ENCODE peak calls at places on chromosomes 2 and 18, in ten cellular contexts. One of them, this sample, is unnamed.

GRCh38 chr2:178267660-178268059 is 73.3 kb downstream of the OSBPL6 start:
- DNase-seq in left cardiac atrium: no peak
- DNase-seq in NCI-H1105 treated with DMSO at 0.1 percent for 48 hours: no peak
- DNase-seq in stimulated activated CD4-positive, alpha-beta T cell treated with anti-CD3 and anti-CD28 coated beads, Interleukin-2, amount 100 ng/mL, for 24 hours: no peak
- DNase-seq in WTC11: no peak
- DNase-seq in NCI-H748 treated with DMSO at 0.1 percent for 48 hours: no peak
- DNase-seq in stimulated activated CD8-positive, alpha-beta memory T cell treated with anti-CD3 and anti-CD28 coated beads, Interleukin-4, amount 100 ng/mL, for 1 hour: no peak
- DNase-seq in activated CD8-positive, alpha-beta memory T cell treated with anti-CD3 and anti-CD28 coated beads for 24 hours: no peak
- DNase-seq in choroid plexus epithelial cell: no peak
- DNase-seq in GM23248: no peak
- DNase-seq in this sample: no peak

GRCh38 chr2:240211096-240211495 is 70.6 kb upstream of the OTOS start:
- DNase-seq in left cardiac atrium: no peak
- DNase-seq in NCI-H1105 treated with DMSO at 0.1 percent for 48 hours: no peak
- DNase-seq in stimulated activated CD4-positive, alpha-beta T cell treated with anti-CD3 and anti-CD28 coated beads, Interleukin-2, amount 100 ng/mL, for 24 hours: no peak
- DNase-seq in WTC11: no peak
- DNase-seq in NCI-H748 treated with DMSO at 0.1 percent for 48 hours: no peak
- DNase-seq in stimulated activated CD8-positive, alpha-beta memory T cell treated with anti-CD3 and anti-CD28 coated beads, Interleukin-4, amount 100 ng/mL, for 1 hour: no peak
- DNase-seq in activated CD8-positive, alpha-beta memory T cell treated with anti-CD3 and anti-CD28 coated beads for 24 hours: no peak
- DNase-seq in choroid plexus epithelial cell: no peak
- DNase-seq in GM23248: no peak
- DNase-seq in this sample: no peak

GRCh38 chr2:218381916-218382366 is at the start of gene SLC11A1:
- DNase-seq in left cardiac atrium: peak; percentile 62
- DNase-seq in NCI-H1105 treated with DMSO at 0.1 percent for 48 hours: no peak
- DNase-seq in stimulated activated CD4-positive, alpha-beta T cell treated with anti-CD3 and anti-CD28 coated beads, Interleukin-2, amount 100 ng/mL, for 24 hours: no peak
- DNase-seq in WTC11: no peak
- DNase-seq in NCI-H748 treated with DMSO at 0.1 percent for 48 hours: no peak
- DNase-seq in stimulated activated CD8-positive, alpha-beta memory T cell treated with anti-CD3 and anti-CD28 coated beads, Interleukin-4, amount 100 ng/mL, for 1 hour: no peak
- DNase-seq in activated CD8-positive, alpha-beta memory T cell treated with anti-CD3 and anti-CD28 coated beads for 24 hours: no peak
- DNase-seq in choroid plexus epithelial cell: no peak
- DNase-seq in GM23248: no peak
- DNase-seq in this sample: peak; percentile 89

GRCh38 chr2:196482119-196483065 is 157.1 kb upstream of the CCDC150 start:
- DNase-seq in left cardiac atrium: no peak
- DNase-seq in NCI-H1105 treated with DMSO at 0.1 percent for 48 hours: no peak
- DNase-seq in stimulated activated CD4-positive, alpha-beta T cell treated with anti-CD3 and anti-CD28 coated beads, Interleukin-2, amount 100 ng/mL, for 24 hours: no peak
- DNase-seq in WTC11: peak; percentile 17
- DNase-seq in NCI-H748 treated with DMSO at 0.1 percent for 48 hours: no peak
- DNase-seq in stimulated activated CD8-positive, alpha-beta memory T cell treated with anti-CD3 and anti-CD28 coated beads, Interleukin-4, amount 100 ng/mL, for 1 hour: no peak
- DNase-seq in activated CD8-positive, alpha-beta memory T cell treated with anti-CD3 and anti-CD28 coated beads for 24 hours: no peak
- DNase-seq in choroid plexus epithelial cell: peak; percentile 30
- DNase-seq in GM23248: peak; percentile 93
- DNase-seq in this sample: no peak

GRCh38 chr2:181673178-181673577 is 7.1 kb downstream of the NEUROD1 start:
- DNase-seq in left cardiac atrium: no peak
- DNase-seq in NCI-H1105 treated with DMSO at 0.1 percent for 48 hours: peak; percentile 85
- DNase-seq in stimulated activated CD4-positive, alpha-beta T cell treated with anti-CD3 and anti-CD28 coated beads, Interleukin-2, amount 100 ng/mL, for 24 hours: no peak
- DNase-seq in WTC11: no peak
- DNase-seq in NCI-H748 treated with DMSO at 0.1 percent for 48 hours: peak; percentile 83
- DNase-seq in stimulated activated CD8-positive, alpha-beta memory T cell treated with anti-CD3 and anti-CD28 coated beads, Interleukin-4, amount 100 ng/mL, for 1 hour: no peak
- DNase-seq in activated CD8-positive, alpha-beta memory T cell treated with anti-CD3 and anti-CD28 coated beads for 24 hours: no peak
- DNase-seq in choroid plexus epithelial cell: no peak
- DNase-seq in GM23248: no peak
- DNase-seq in this sample: no peak

GRCh38 chr2:202072737-202073396 is at the start of gene KIAA2012:
- DNase-seq in left cardiac atrium: no peak
- DNase-seq in NCI-H1105 treated with DMSO at 0.1 percent for 48 hours: no peak
- DNase-seq in stimulated activated CD4-positive, alpha-beta T cell treated with anti-CD3 and anti-CD28 coated beads, Interleukin-2, amount 100 ng/mL, for 24 hours: no peak
- DNase-seq in WTC11: peak; percentile 30
- DNase-seq in NCI-H748 treated with DMSO at 0.1 percent for 48 hours: peak; percentile 21
- DNase-seq in stimulated activated CD8-positive, alpha-beta memory T cell treated with anti-CD3 and anti-CD28 coated beads, Interleukin-4, amount 100 ng/mL, for 1 hour: no peak
- DNase-seq in activated CD8-positive, alpha-beta memory T cell treated with anti-CD3 and anti-CD28 coated beads for 24 hours: no peak
- DNase-seq in choroid plexus epithelial cell: no peak
- DNase-seq in GM23248: no peak
- DNase-seq in this sample: no peak

GRCh38 chr2:126669772-126670171 is 13.8 kb downstream of the GYPC start:
- DNase-seq in left cardiac atrium: no peak
- DNase-seq in NCI-H1105 treated with DMSO at 0.1 percent for 48 hours: no peak
- DNase-seq in stimulated activated CD4-positive, alpha-beta T cell treated with anti-CD3 and anti-CD28 coated beads, Interleukin-2, amount 100 ng/mL, for 24 hours: no peak
- DNase-seq in WTC11: no peak
- DNase-seq in NCI-H748 treated with DMSO at 0.1 percent for 48 hours: no peak
- DNase-seq in stimulated activated CD8-positive, alpha-beta memory T cell treated with anti-CD3 and anti-CD28 coated beads, Interleukin-4, amount 100 ng/mL, for 1 hour: no peak
- DNase-seq in activated CD8-positive, alpha-beta memory T cell treated with anti-CD3 and anti-CD28 coated beads for 24 hours: no peak
- DNase-seq in choroid plexus epithelial cell: no peak
- DNase-seq in GM23248: no peak
- DNase-seq in this sample: no peak

GRCh38 chr2:98412751-98413445 is 31.8 kb upstream of the INPP4A start:
- DNase-seq in left cardiac atrium: no peak
- DNase-seq in NCI-H1105 treated with DMSO at 0.1 percent for 48 hours: peak; percentile 54
- DNase-seq in stimulated activated CD4-positive, alpha-beta T cell treated with anti-CD3 and anti-CD28 coated beads, Interleukin-2, amount 100 ng/mL, for 24 hours: peak; percentile 68
- DNase-seq in WTC11: no peak
- DNase-seq in NCI-H748 treated with DMSO at 0.1 percent for 48 hours: peak; percentile 4
- DNase-seq in stimulated activated CD8-positive, alpha-beta memory T cell treated with anti-CD3 and anti-CD28 coated beads, Interleukin-4, amount 100 ng/mL, for 1 hour: peak; percentile 22
- DNase-seq in activated CD8-positive, alpha-beta memory T cell treated with anti-CD3 and anti-CD28 coated beads for 24 hours: peak; percentile 74
- DNase-seq in choroid plexus epithelial cell: peak; percentile 70
- DNase-seq in GM23248: peak; percentile 69
- DNase-seq in this sample: peak; percentile 68

GRCh38 chr2:157777425-157777824 is 98.7 kb downstream of the ACVR1 start:
- DNase-seq in left cardiac atrium: peak; percentile 44
- DNase-seq in NCI-H1105 treated with DMSO at 0.1 percent for 48 hours: peak; percentile 32
- DNase-seq in stimulated activated CD4-positive, alpha-beta T cell treated with anti-CD3 and anti-CD28 coated beads, Interleukin-2, amount 100 ng/mL, for 24 hours: peak; percentile 62
- DNase-seq in WTC11: peak; percentile 36
- DNase-seq in NCI-H748 treated with DMSO at 0.1 percent for 48 hours: peak; percentile 31
- DNase-seq in stimulated activated CD8-positive, alpha-beta memory T cell treated with anti-CD3 and anti-CD28 coated beads, Interleukin-4, amount 100 ng/mL, for 1 hour: no peak
- DNase-seq in activated CD8-positive, alpha-beta memory T cell treated with anti-CD3 and anti-CD28 coated beads for 24 hours: peak; percentile 68
- DNase-seq in choroid plexus epithelial cell: peak; percentile 79
- DNase-seq in GM23248: peak; percentile 70
- DNase-seq in this sample: no peak

GRCh38 chr2:126175222-126175621 is 480.7 kb upstream of the GYPC start:
- DNase-seq in left cardiac atrium: no peak
- DNase-seq in NCI-H1105 treated with DMSO at 0.1 percent for 48 hours: no peak
- DNase-seq in stimulated activated CD4-positive, alpha-beta T cell treated with anti-CD3 and anti-CD28 coated beads, Interleukin-2, amount 100 ng/mL, for 24 hours: no peak
- DNase-seq in WTC11: no peak
- DNase-seq in NCI-H748 treated with DMSO at 0.1 percent for 48 hours: no peak
- DNase-seq in stimulated activated CD8-positive, alpha-beta memory T cell treated with anti-CD3 and anti-CD28 coated beads, Interleukin-4, amount 100 ng/mL, for 1 hour: no peak
- DNase-seq in activated CD8-positive, alpha-beta memory T cell treated with anti-CD3 and anti-CD28 coated beads for 24 hours: no peak
- DNase-seq in choroid plexus epithelial cell: no peak
- DNase-seq in GM23248: no peak
- DNase-seq in this sample: no peak

GRCh38 chr2:29014811-29015414 is 33.8 kb downstream of the TOGARAM2 start:
- DNase-seq in left cardiac atrium: peak; percentile 74
- DNase-seq in NCI-H1105 treated with DMSO at 0.1 percent for 48 hours: no peak
- DNase-seq in stimulated activated CD4-positive, alpha-beta T cell treated with anti-CD3 and anti-CD28 coated beads, Interleukin-2, amount 100 ng/mL, for 24 hours: peak; percentile 69
- DNase-seq in WTC11: no peak
- DNase-seq in NCI-H748 treated with DMSO at 0.1 percent for 48 hours: no peak
- DNase-seq in stimulated activated CD8-positive, alpha-beta memory T cell treated with anti-CD3 and anti-CD28 coated beads, Interleukin-4, amount 100 ng/mL, for 1 hour: peak; percentile 49
- DNase-seq in activated CD8-positive, alpha-beta memory T cell treated with anti-CD3 and anti-CD28 coated beads for 24 hours: peak; percentile 87
- DNase-seq in choroid plexus epithelial cell: peak; percentile 89
- DNase-seq in GM23248: peak; percentile 23
- DNase-seq in this sample: peak; percentile 43

GRCh38 chr2:157032019-157032418 is 225.5 kb upstream of the GALNT5 start:
- DNase-seq in left cardiac atrium: no peak
- DNase-seq in NCI-H1105 treated with DMSO at 0.1 percent for 48 hours: no peak
- DNase-seq in stimulated activated CD4-positive, alpha-beta T cell treated with anti-CD3 and anti-CD28 coated beads, Interleukin-2, amount 100 ng/mL, for 24 hours: no peak
- DNase-seq in WTC11: no peak
- DNase-seq in NCI-H748 treated with DMSO at 0.1 percent for 48 hours: no peak
- DNase-seq in stimulated activated CD8-positive, alpha-beta memory T cell treated with anti-CD3 and anti-CD28 coated beads, Interleukin-4, amount 100 ng/mL, for 1 hour: no peak
- DNase-seq in activated CD8-positive, alpha-beta memory T cell treated with anti-CD3 and anti-CD28 coated beads for 24 hours: no peak
- DNase-seq in choroid plexus epithelial cell: peak; percentile 87
- DNase-seq in GM23248: peak; percentile 94
- DNase-seq in this sample: no peak

GRCh38 chr2:238103465-238104070 is 3.4 kb downstream of the ESPNL start:
- DNase-seq in left cardiac atrium: no peak
- DNase-seq in NCI-H1105 treated with DMSO at 0.1 percent for 48 hours: no peak
- DNase-seq in stimulated activated CD4-positive, alpha-beta T cell treated with anti-CD3 and anti-CD28 coated beads, Interleukin-2, amount 100 ng/mL, for 24 hours: no peak
- DNase-seq in WTC11: no peak
- DNase-seq in NCI-H748 treated with DMSO at 0.1 percent for 48 hours: no peak
- DNase-seq in stimulated activated CD8-positive, alpha-beta memory T cell treated with anti-CD3 and anti-CD28 coated beads, Interleukin-4, amount 100 ng/mL, for 1 hour: no peak
- DNase-seq in activated CD8-positive, alpha-beta memory T cell treated with anti-CD3 and anti-CD28 coated beads for 24 hours: no peak
- DNase-seq in choroid plexus epithelial cell: no peak
- DNase-seq in GM23248: no peak
- DNase-seq in this sample: no peak

GRCh38 chr18:6752200-6752873 is 22.8 kb downstream of the ARHGAP28 start:
- DNase-seq in left cardiac atrium: no peak
- DNase-seq in NCI-H1105 treated with DMSO at 0.1 percent for 48 hours: no peak
- DNase-seq in stimulated activated CD4-positive, alpha-beta T cell treated with anti-CD3 and anti-CD28 coated beads, Interleukin-2, amount 100 ng/mL, for 24 hours: no peak
- DNase-seq in WTC11: peak; percentile 70
- DNase-seq in NCI-H748 treated with DMSO at 0.1 percent for 48 hours: no peak
- DNase-seq in stimulated activated CD8-positive, alpha-beta memory T cell treated with anti-CD3 and anti-CD28 coated beads, Interleukin-4, amount 100 ng/mL, for 1 hour: no peak
- DNase-seq in activated CD8-positive, alpha-beta memory T cell treated with anti-CD3 and anti-CD28 coated beads for 24 hours: no peak
- DNase-seq in choroid plexus epithelial cell: peak; percentile 89
- DNase-seq in GM23248: peak; percentile 44
- DNase-seq in this sample: no peak

GRCh38 chr2:212033888-212034287 is 504.7 kb downstream of the ERBB4 start:
- DNase-seq in left cardiac atrium: no peak
- DNase-seq in NCI-H1105 treated with DMSO at 0.1 percent for 48 hours: no peak
- DNase-seq in stimulated activated CD4-positive, alpha-beta T cell treated with anti-CD3 and anti-CD28 coated beads, Interleukin-2, amount 100 ng/mL, for 24 hours: no peak
- DNase-seq in WTC11: no peak
- DNase-seq in NCI-H748 treated with DMSO at 0.1 percent for 48 hours: no peak
- DNase-seq in stimulated activated CD8-positive, alpha-beta memory T cell treated with anti-CD3 and anti-CD28 coated beads, Interleukin-4, amount 100 ng/mL, for 1 hour: no peak
- DNase-seq in activated CD8-positive, alpha-beta memory T cell treated with anti-CD3 and anti-CD28 coated beads for 24 hours: no peak
- DNase-seq in choroid plexus epithelial cell: no peak
- DNase-seq in GM23248: no peak
- DNase-seq in this sample: no peak

GRCh38 chr18:28771849-28772248 is 594.9 kb upstream of the CDH2 start:
- DNase-seq in left cardiac atrium: no peak
- DNase-seq in NCI-H1105 treated with DMSO at 0.1 percent for 48 hours: no peak
- DNase-seq in stimulated activated CD4-positive, alpha-beta T cell treated with anti-CD3 and anti-CD28 coated beads, Interleukin-2, amount 100 ng/mL, for 24 hours: no peak
- DNase-seq in WTC11: no peak
- DNase-seq in NCI-H748 treated with DMSO at 0.1 percent for 48 hours: no peak
- DNase-seq in stimulated activated CD8-positive, alpha-beta memory T cell treated with anti-CD3 and anti-CD28 coated beads, Interleukin-4, amount 100 ng/mL, for 1 hour: no peak
- DNase-seq in activated CD8-positive, alpha-beta memory T cell treated with anti-CD3 and anti-CD28 coated beads for 24 hours: no peak
- DNase-seq in choroid plexus epithelial cell: peak; percentile 31
- DNase-seq in GM23248: no peak
- DNase-seq in this sample: no peak

GRCh38 chr2:128732976-128733431 is 414.3 kb upstream of the HS6ST1 start:
- DNase-seq in left cardiac atrium: no peak
- DNase-seq in NCI-H1105 treated with DMSO at 0.1 percent for 48 hours: no peak
- DNase-seq in stimulated activated CD4-positive, alpha-beta T cell treated with anti-CD3 and anti-CD28 coated beads, Interleukin-2, amount 100 ng/mL, for 24 hours: no peak
- DNase-seq in WTC11: no peak
- DNase-seq in NCI-H748 treated with DMSO at 0.1 percent for 48 hours: no peak
- DNase-seq in stimulated activated CD8-positive, alpha-beta memory T cell treated with anti-CD3 and anti-CD28 coated beads, Interleukin-4, amount 100 ng/mL, for 1 hour: no peak
- DNase-seq in activated CD8-positive, alpha-beta memory T cell treated with anti-CD3 and anti-CD28 coated beads for 24 hours: no peak
- DNase-seq in choroid plexus epithelial cell: peak; percentile 99
- DNase-seq in GM23248: peak; percentile 97
- DNase-seq in this sample: peak; percentile 84

GRCh38 chr2:128734521-128735295 is 416.0 kb upstream of the HS6ST1 start:
- DNase-seq in left cardiac atrium: no peak
- DNase-seq in NCI-H1105 treated with DMSO at 0.1 percent for 48 hours: no peak
- DNase-seq in stimulated activated CD4-positive, alpha-beta T cell treated with anti-CD3 and anti-CD28 coated beads, Interleukin-2, amount 100 ng/mL, for 24 hours: no peak
- DNase-seq in WTC11: peak; percentile 52
- DNase-seq in NCI-H748 treated with DMSO at 0.1 percent for 48 hours: no peak
- DNase-seq in stimulated activated CD8-positive, alpha-beta memory T cell treated with anti-CD3 and anti-CD28 coated beads, Interleukin-4, amount 100 ng/mL, for 1 hour: no peak
- DNase-seq in activated CD8-positive, alpha-beta memory T cell treated with anti-CD3 and anti-CD28 coated beads for 24 hours: no peak
- DNase-seq in choroid plexus epithelial cell: peak; percentile 88
- DNase-seq in GM23248: no peak
- DNase-seq in this sample: peak; percentile 84

GRCh38 chr2:43086451-43087221 is 139.8 kb downstream of the ZFP36L2 start:
- DNase-seq in left cardiac atrium: peak; percentile 80
- DNase-seq in NCI-H1105 treated with DMSO at 0.1 percent for 48 hours: no peak
- DNase-seq in stimulated activated CD4-positive, alpha-beta T cell treated with anti-CD3 and anti-CD28 coated beads, Interleukin-2, amount 100 ng/mL, for 24 hours: no peak
- DNase-seq in WTC11: no peak
- DNase-seq in NCI-H748 treated with DMSO at 0.1 percent for 48 hours: no peak
- DNase-seq in stimulated activated CD8-positive, alpha-beta memory T cell treated with anti-CD3 and anti-CD28 coated beads, Interleukin-4, amount 100 ng/mL, for 1 hour: no peak
- DNase-seq in activated CD8-positive, alpha-beta memory T cell treated with anti-CD3 and anti-CD28 coated beads for 24 hours: no peak
- DNase-seq in choroid plexus epithelial cell: peak; percentile 100
- DNase-seq in GM23248: peak; percentile 99
- DNase-seq in this sample: no peak

GRCh38 chr2:119263656-119264055 is 40.0 kb downstream of the STEAP3 start:
- DNase-seq in left cardiac atrium: no peak
- DNase-seq in NCI-H1105 treated with DMSO at 0.1 percent for 48 hours: no peak
- DNase-seq in stimulated activated CD4-positive, alpha-beta T cell treated with anti-CD3 and anti-CD28 coated beads, Interleukin-2, amount 100 ng/mL, for 24 hours: no peak
- DNase-seq in WTC11: no peak
- DNase-seq in NCI-H748 treated with DMSO at 0.1 percent for 48 hours: no peak
- DNase-seq in stimulated activated CD8-positive, alpha-beta memory T cell treated with anti-CD3 and anti-CD28 coated beads, Interleukin-4, amount 100 ng/mL, for 1 hour: no peak
- DNase-seq in activated CD8-positive, alpha-beta memory T cell treated with anti-CD3 and anti-CD28 coated beads for 24 hours: peak; percentile 4
- DNase-seq in choroid plexus epithelial cell: no peak
- DNase-seq in GM23248: no peak
- DNase-seq in this sample: peak; percentile 68

GRCh38 chr2:19354417-19355022 is 3.9 kb downstream of the OSR1 start:
- DNase-seq in left cardiac atrium: no peak
- DNase-seq in NCI-H1105 treated with DMSO at 0.1 percent for 48 hours: no peak
- DNase-seq in stimulated activated CD4-positive, alpha-beta T cell treated with anti-CD3 and anti-CD28 coated beads, Interleukin-2, amount 100 ng/mL, for 24 hours: no peak
- DNase-seq in WTC11: no peak
- DNase-seq in NCI-H748 treated with DMSO at 0.1 percent for 48 hours: no peak
- DNase-seq in stimulated activated CD8-positive, alpha-beta memory T cell treated with anti-CD3 and anti-CD28 coated beads, Interleukin-4, amount 100 ng/mL, for 1 hour: no peak
- DNase-seq in activated CD8-positive, alpha-beta memory T cell treated with anti-CD3 and anti-CD28 coated beads for 24 hours: no peak
- DNase-seq in choroid plexus epithelial cell: peak; percentile 54
- DNase-seq in GM23248: no peak
- DNase-seq in this sample: no peak

GRCh38 chr2:114192362-114192761 is 250.1 kb upstream of the DPP10 start:
- DNase-seq in left cardiac atrium: no peak
- DNase-seq in NCI-H1105 treated with DMSO at 0.1 percent for 48 hours: no peak
- DNase-seq in stimulated activated CD4-positive, alpha-beta T cell treated with anti-CD3 and anti-CD28 coated beads, Interleukin-2, amount 100 ng/mL, for 24 hours: no peak
- DNase-seq in WTC11: no peak
- DNase-seq in NCI-H748 treated with DMSO at 0.1 percent for 48 hours: no peak
- DNase-seq in stimulated activated CD8-positive, alpha-beta memory T cell treated with anti-CD3 and anti-CD28 coated beads, Interleukin-4, amount 100 ng/mL, for 1 hour: no peak
- DNase-seq in activated CD8-positive, alpha-beta memory T cell treated with anti-CD3 and anti-CD28 coated beads for 24 hours: no peak
- DNase-seq in choroid plexus epithelial cell: peak; percentile 1
- DNase-seq in GM23248: peak; percentile 31
- DNase-seq in this sample: no peak